ENCODE peak calls at places on chromosomes 7 and 10, in four cellular contexts. S is natural killer cell treated with Interleukin-12 subunit alpha and Interleukin-12 subunit beta and Interleukin-15 and Interleukin-18, amount 100 ng/mL, for 72 hours; T is neuronal stem cell; E is SHP77. Z is an unnamed sample.

GRCh38 chr7:70415179-70415972 is 716.6 kb upstream of the GALNT17 start:
- DNase-seq in S (no peak), T (no peak), E (no peak), Z (no peak)

GRCh38 chr7:140456627-140457051 is 22.7 kb downstream of the MKRN1 start:
- DNase-seq in S (no peak), T (no peak), E (no peak), Z (no peak)

GRCh38 chr7:124856299-124856888 is 73.2 kb downstream of the POT1 start:
- DNase-seq in S (no peak), T (peak; percentile 9), E (no peak), Z (no peak)

GRCh38 chr10:92747600-92747999 is 57.8 kb downstream of the HHEX start:
- DNase-seq in S (no peak), T (no peak), E (no peak), Z (no peak)

GRCh38 chr7:29951206-29951605 is 38.4 kb downstream of the SCRN1 start:
- DNase-seq in S (no peak), T (no peak), E (no peak), Z (no peak)

GRCh38 chr10:116108106-116108505 is 164.9 kb downstream of the GFRA1 start:
- DNase-seq in S (no peak), T (no peak), E (no peak), Z (no peak)

GRCh38 chr10:92834331-92834730 is 14.0 kb upstream of the EXOC6 start:
- DNase-seq in S (no peak), T (no peak), E (no peak), Z (no peak)

GRCh38 chr7:101165958-101166602 is 711 bp upstream of the VGF start:
- DNase-seq in S (no peak), T (no peak), E (no peak), Z (no peak)

GRCh38 chr7:84824057-84824651 is 362.7 kb downstream of the SEMA3D start:
- DNase-seq in S (no peak), T (no peak), E (no peak), Z (no peak)

GRCh38 chr7:38283107-38283506 is 9.7 kb upstream of the TARP start:
- DNase-seq in S (no peak), T (no peak), E (no peak), Z (no peak)

GRCh38 chr7:111827863-111828504 is 265.7 kb upstream of the IMMP2L start:
- DNase-seq in S (no peak), T (no peak), E (no peak), Z (no peak)

GRCh38 chr10:80596391-80597257 is 58.9 kb downstream of the SH2D4B start:
- DNase-seq in S (no peak), T (peak; percentile 26), E (peak; percentile 6), Z (no peak)

GRCh38 chr7:29278362-29279070 is 83.9 kb downstream of the CHN2 start:
- DNase-seq in S (no peak), T (no peak), E (peak; percentile 48), Z (no peak)

GRCh38 chr7:11237742-11238141 is 264.1 kb downstream of the PHF14 start:
- DNase-seq in S (no peak), T (no peak), E (peak; percentile 47), Z (peak; percentile 54)

GRCh38 chr7:91034459-91035368 is 229.5 kb upstream of the FZD1 start:
- DNase-seq in S (no peak), T (peak; percentile 50), E (peak; percentile 80), Z (peak; percentile 89)

GRCh38 chr10:77070317-77070716 is 567.3 kb downstream of the KCNMA1 start:
- DNase-seq in S (no peak), T (no peak), E (no peak), Z (no peak)

GRCh38 chr7:48255046-48255445 is 83.8 kb downstream of the ABCA13 start:
- DNase-seq in S (no peak), T (no peak), E (no peak), Z (no peak)

GRCh38 chr7:121398246-121398645 is 2.1 kb upstream of the FAM3C start:
- DNase-seq in S (no peak), T (no peak), E (no peak), Z (peak; percentile 53)

GRCh38 chr7:148721390-148721789 is 22.7 kb downstream of the CUL1 start:
- DNase-seq in S (no peak), T (no peak), E (no peak), Z (no peak)

GRCh38 chr7:405489-406211 is 114.0 kb downstream of the PDGFA start:
- DNase-seq in S (no peak), T (peak; percentile 31), E (no peak), Z (no peak)

GRCh38 chr10:91788527-91788926 is 9.7 kb upstream of the TNKS2 start:
- DNase-seq in S (no peak), T (no peak), E (no peak), Z (no peak)

GRCh38 chr10:74021248-74022055 is 23.5 kb downstream of the VCL start:
- DNase-seq in S (no peak), T (no peak), E (no peak), Z (no peak)

GRCh38 chr7:46930336-46930735 is 651.6 kb downstream of the TNS3 start:
- DNase-seq in S (no peak), T (no peak), E (no peak), Z (no peak)

GRCh38 chr10:119055472-119055871 is 25.1 kb downstream of the EIF3A start:
- DNase-seq in S (no peak), T (no peak), E (no peak), Z (no peak)

GRCh38 chr7:100585511-100586265 is at the start of gene LRCH4:
- DNase-seq in S (no peak), T (no peak), E (no peak), Z (peak; percentile 94)

GRCh38 chr7:129855234-129855673 is 97.5 kb downstream of the UBE2H start:
- DNase-seq in S (no peak), T (no peak), E (no peak), Z (no peak)